ENCODE peak calls at places on chromosomes 3 and 15, in eight cellular contexts. N is NCI-H1694, C is NCI-H460, G is left ventricle myocardium superior, E is transverse colon, U is G401, B is WERI-Rb-1, W is neural progenitor cell. Q is an unnamed sample.

GRCh38 chr3:83971693-83972092 is 987.1 kb upstream of the CADM2 start:
- DNase-seq in W (no peak), U (no peak), B (no peak), N (no peak), E (no peak), C (no peak), G (no peak), Q (no peak)

GRCh38 chr3:99923873-99924272 is 106.2 kb downstream of the CMSS1 start:
- DNase-seq in W (no peak), N (no peak), G (no peak), B (no peak), E (no peak), U (no peak), C (no peak), Q (no peak)

GRCh38 chr15:38414351-38414750 is 39.6 kb upstream of the FAM98B start:
- DNase-seq in B (peak), G (peak), E (peak), N (peak), C (peak), U (peak), W (peak), Q (peak)

GRCh38 chr15:92637621-92638020 is 18.0 kb downstream of the FAM174B start:
- DNase-seq in C (no peak), U (no peak), N (no peak), W (no peak), E (no peak), G (no peak), B (peak), Q (peak)

GRCh38 chr15:58454950-58455401 is 23.2 kb downstream of the LIPC start:
- DNase-seq in N (no peak), E (no peak), G (no peak), W (no peak), U (peak), C (no peak), B (no peak), Q (no peak)

GRCh38 chr3:162719684-162720341 is 1223.2 kb downstream of the OTOL1 start:
- DNase-seq in C (peak), G (no peak), U (no peak), E (no peak), N (no peak), W (no peak), B (no peak), Q (peak)

GRCh38 chr3:146750196-146750595 is 145.1 kb upstream of the PLSCR5 start:
- DNase-seq in E (no peak), G (no peak), N (no peak), B (no peak), U (peak), C (no peak), W (no peak), Q (no peak)

GRCh38 chr3:138210528-138210927 is 23.4 kb downstream of the ARMC8 start:
- DNase-seq in N (no peak), E (no peak), W (peak), U (no peak), G (no peak), B (no peak), C (no peak), Q (no peak)

GRCh38 chr3:159765860-159766294 is 222.8 kb upstream of the IL12A start:
- DNase-seq in E (no peak), W (no peak), B (no peak), G (no peak), N (no peak), U (peak), C (no peak), Q (peak)

GRCh38 chr3:59605318-59605717 is 555.5 kb upstream of the CFAP20DC start:
- DNase-seq in G (no peak), W (no peak), N (no peak), E (peak), U (no peak), B (peak), C (no peak), Q (no peak)

GRCh38 chr3:103794656-103795055 is 1359.8 kb downstream of the ZPLD1 start:
- DNase-seq in C (no peak), W (peak), E (no peak), N (no peak), B (peak), U (peak), G (no peak), Q (no peak)

GRCh38 chr15:59221479-59221878 is 14.8 kb downstream of the LDHAL6B start:
- DNase-seq in B (no peak), W (no peak), U (no peak), E (no peak), G (no peak), N (no peak), C (no peak), Q (no peak)

GRCh38 chr15:81113861-81114261 is 20.2 kb upstream of the CFAP161 start:
- DNase-seq in N (no peak), B (no peak), W (no peak), C (no peak), E (no peak), G (no peak), U (no peak), Q (no peak)

GRCh38 chr15:81292516-81293001 is 31.4 kb downstream of the STARD5 start:
- DNase-seq in B (no peak), E (peak), G (no peak), U (no peak), W (no peak), C (no peak), N (no peak), Q (no peak)

Q was measured in SJCRH30.